ENCODE peak calls at places on chromosome 11, in nine cellular contexts. One of them, this sample, is unnamed.

GRCh38 chr11:128759597-128759996 is 65.7 kb downstream of the FLI1 start:
- DNase-seq in IMR-90: peak; percentile 90
- DNase-seq in ovary: no peak
- DNase-seq in lower leg skin: no peak
- DNase-seq in Peyer's patch: no peak
- DNase-seq in NB4: no peak
- DNase-seq in uterus: no peak
- DNase-seq in endothelial cell of umbilical vein: no peak
- DNase-seq in A549: no peak
- DNase-seq in this sample: no peak

GRCh38 chr11:86174101-86175046 is 70.2 kb upstream of the EED start:
- DNase-seq in IMR-90: peak; percentile 99
- DNase-seq in ovary: peak; percentile 53
- DNase-seq in lower leg skin: peak; percentile 87
- DNase-seq in Peyer's patch: no peak
- DNase-seq in NB4: no peak
- DNase-seq in uterus: peak; percentile 34
- DNase-seq in endothelial cell of umbilical vein: peak; percentile 100
- DNase-seq in A549: peak; percentile 67
- DNase-seq in this sample: peak; percentile 27

GRCh38 chr11:37995886-37996285 is 1397.8 kb upstream of the RAG2 start:
- DNase-seq in IMR-90: no peak
- DNase-seq in ovary: no peak
- DNase-seq in lower leg skin: no peak
- DNase-seq in Peyer's patch: no peak
- DNase-seq in NB4: no peak
- DNase-seq in uterus: no peak
- DNase-seq in endothelial cell of umbilical vein: no peak
- DNase-seq in A549: no peak
- DNase-seq in this sample: no peak

GRCh38 chr11:76574406-76574805 is 96.1 kb downstream of the LRRC32 start:
- DNase-seq in IMR-90: peak; percentile 70
- DNase-seq in ovary: no peak
- DNase-seq in lower leg skin: no peak
- DNase-seq in Peyer's patch: no peak
- DNase-seq in NB4: no peak
- DNase-seq in uterus: no peak
- DNase-seq in endothelial cell of umbilical vein: no peak
- DNase-seq in A549: no peak
- DNase-seq in this sample: no peak

GRCh38 chr11:18364495-18365047 is 29.8 kb upstream of the LDHA start:
- DNase-seq in IMR-90: no peak
- DNase-seq in ovary: no peak
- DNase-seq in lower leg skin: no peak
- DNase-seq in Peyer's patch: no peak
- DNase-seq in NB4: no peak
- DNase-seq in uterus: no peak
- DNase-seq in endothelial cell of umbilical vein: no peak
- DNase-seq in A549: no peak
- DNase-seq in this sample: no peak

GRCh38 chr11:57444362-57445074 is 15.8 kb upstream of the RTN4RL2 start:
- DNase-seq in IMR-90: no peak
- DNase-seq in ovary: no peak
- DNase-seq in lower leg skin: no peak
- DNase-seq in Peyer's patch: no peak
- DNase-seq in NB4: peak; percentile 92
- DNase-seq in uterus: no peak
- DNase-seq in endothelial cell of umbilical vein: no peak
- DNase-seq in A549: peak; percentile 93
- DNase-seq in this sample: no peak

GRCh38 chr11:33258631-33259184 is 1.5 kb downstream of the HIPK3 start:
- DNase-seq in IMR-90: peak; percentile 56
- DNase-seq in ovary: peak; percentile 73
- DNase-seq in lower leg skin: no peak
- DNase-seq in Peyer's patch: no peak
- DNase-seq in NB4: no peak
- DNase-seq in uterus: no peak
- DNase-seq in endothelial cell of umbilical vein: peak; percentile 80
- DNase-seq in A549: peak; percentile 76
- DNase-seq in this sample: peak; percentile 45

GRCh38 chr11:130315354-130315970 is 745 bp upstream of the ZBTB44 start:
- DNase-seq in IMR-90: no peak
- DNase-seq in ovary: peak; percentile 24
- DNase-seq in lower leg skin: peak; percentile 87
- DNase-seq in Peyer's patch: peak; percentile 71
- DNase-seq in NB4: peak; percentile 22
- DNase-seq in uterus: peak; percentile 28
- DNase-seq in endothelial cell of umbilical vein: no peak
- DNase-seq in A549: no peak
- DNase-seq in this sample: peak; percentile 4

GRCh38 chr11:68402355-68403031 is 58.1 kb upstream of the PPP6R3 start:
- DNase-seq in IMR-90: no peak
- DNase-seq in ovary: no peak
- DNase-seq in lower leg skin: no peak
- DNase-seq in Peyer's patch: no peak
- DNase-seq in NB4: no peak
- DNase-seq in uterus: no peak
- DNase-seq in endothelial cell of umbilical vein: no peak
- DNase-seq in A549: no peak
- DNase-seq in this sample: no peak
- TF ChIP-seq CTCF in IMR-90: no peak
- TF ChIP-seq CTCF in ovary: no peak
- TF ChIP-seq CTCF in lower leg skin: no peak
- TF ChIP-seq CTCF in Peyer's patch: no peak
- TF ChIP-seq CTCF in NB4: peak; percentile 10
- TF ChIP-seq CTCF in uterus: no peak
- TF ChIP-seq CTCF in endothelial cell of umbilical vein: no peak
- TF ChIP-seq CTCF in A549: no peak
- TF ChIP-seq CTCF in this sample: no peak

DNA sequence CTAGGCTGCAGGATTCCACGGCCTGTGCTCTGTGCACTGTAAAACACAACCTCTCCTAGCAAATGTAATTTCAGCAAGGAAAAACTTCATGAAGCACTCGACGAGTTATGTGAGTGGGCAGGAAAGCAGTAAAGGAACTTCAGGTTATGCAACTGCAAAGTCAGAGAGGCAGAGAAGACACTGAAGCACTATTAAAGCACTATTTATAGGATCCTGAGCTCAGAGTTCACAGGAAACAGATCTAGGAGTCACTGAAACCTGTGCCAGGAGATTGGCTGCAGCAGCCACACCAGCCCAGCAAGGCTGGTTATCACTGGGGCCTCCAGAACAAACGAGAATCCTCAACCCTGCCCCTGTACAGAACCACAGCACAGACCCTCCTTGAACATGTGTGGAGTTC is 2.5 kb downstream of the SMIM35 start:
- DNase-seq in IMR-90: no peak
- DNase-seq in ovary: no peak
- DNase-seq in lower leg skin: no peak
- DNase-seq in Peyer's patch: no peak
- DNase-seq in NB4: peak; percentile 95
- DNase-seq in uterus: no peak
- DNase-seq in endothelial cell of umbilical vein: no peak
- DNase-seq in A549: no peak
- DNase-seq in this sample: no peak
- TF ChIP-seq POLR2A in IMR-90: no peak
- TF ChIP-seq POLR2A in ovary: no peak
- TF ChIP-seq POLR2A in lower leg skin: no peak
- TF ChIP-seq POLR2A in Peyer's patch: peak; percentile 51
- TF ChIP-seq POLR2A in NB4: no peak
- TF ChIP-seq POLR2A in uterus: no peak
- TF ChIP-seq POLR2A in endothelial cell of umbilical vein: no peak
- TF ChIP-seq POLR2A in A549: no peak
- TF ChIP-seq POLR2A in this sample: no peak

DNA sequence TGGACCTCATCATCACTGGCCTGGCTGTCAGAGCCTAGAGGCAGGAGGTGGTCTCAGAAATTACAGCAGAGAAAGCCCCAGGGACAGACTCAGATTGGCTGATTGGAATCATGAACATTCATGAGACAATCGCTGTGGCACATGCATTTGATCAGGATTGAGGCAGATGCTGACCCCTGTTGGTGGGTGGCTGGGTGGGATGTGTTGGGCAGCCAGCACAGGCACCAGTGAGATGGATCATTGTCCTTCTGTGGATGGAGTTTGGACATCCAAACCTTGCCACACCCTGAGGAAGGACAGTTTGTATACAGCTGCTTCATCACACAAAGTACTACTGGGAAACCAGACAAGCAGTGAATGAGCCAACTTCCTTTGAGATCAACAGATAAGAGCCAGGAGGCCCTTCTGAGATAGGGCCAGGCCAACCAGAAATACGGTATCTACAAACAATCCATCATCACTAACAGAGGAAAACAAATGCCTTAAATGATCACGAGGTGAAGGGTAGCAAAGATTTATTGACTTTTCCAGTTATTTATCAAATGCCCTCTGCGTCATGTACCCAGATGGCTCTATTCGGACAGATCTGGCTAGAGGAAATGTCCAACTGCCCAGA is 17.3 kb downstream of the COMMD9 start:
- DNase-seq in IMR-90: no peak
- DNase-seq in ovary: no peak
- DNase-seq in lower leg skin: peak; percentile 70
- DNase-seq in Peyer's patch: no peak
- DNase-seq in NB4: no peak
- DNase-seq in uterus: no peak
- DNase-seq in endothelial cell of umbilical vein: no peak
- DNase-seq in A549: no peak
- DNase-seq in this sample: no peak
- TF ChIP-seq CTCF in IMR-90: no peak
- TF ChIP-seq CTCF in ovary: no peak
- TF ChIP-seq CTCF in lower leg skin: no peak
- TF ChIP-seq CTCF in Peyer's patch: no peak
- TF ChIP-seq CTCF in NB4: no peak
- TF ChIP-seq CTCF in uterus: no peak
- TF ChIP-seq CTCF in endothelial cell of umbilical vein: peak; percentile 5
- TF ChIP-seq CTCF in A549: no peak
- TF ChIP-seq CTCF in this sample: no peak

GRCh38 chr11:1574256-1575242 is 2.5 kb upstream of the DUSP8 start:
- DNase-seq in IMR-90: peak; percentile 23
- DNase-seq in ovary: peak; percentile 60
- DNase-seq in lower leg skin: no peak
- DNase-seq in Peyer's patch: peak; percentile 60
- DNase-seq in NB4: peak; percentile 77
- DNase-seq in uterus: peak; percentile 68
- DNase-seq in endothelial cell of umbilical vein: peak; percentile 40
- DNase-seq in A549: peak; percentile 73
- DNase-seq in this sample: no peak
- TF ChIP-seq POLR2A in IMR-90: no peak
- TF ChIP-seq POLR2A in ovary: no peak
- TF ChIP-seq POLR2A in lower leg skin: no peak
- TF ChIP-seq POLR2A in Peyer's patch: no peak
- TF ChIP-seq POLR2A in NB4: no peak
- TF ChIP-seq POLR2A in uterus: no peak
- TF ChIP-seq POLR2A in endothelial cell of umbilical vein: no peak
- TF ChIP-seq POLR2A in A549: no peak
- TF ChIP-seq POLR2A in this sample: no peak

GRCh38 chr11:17351510-17352176 is at the start of gene NCR3LG1:
- DNase-seq in IMR-90: peak; percentile 77
- DNase-seq in ovary: peak; percentile 88
- DNase-seq in lower leg skin: peak; percentile 93
- DNase-seq in Peyer's patch: peak; percentile 49
- DNase-seq in NB4: peak; percentile 83
- DNase-seq in uterus: peak; percentile 75
- DNase-seq in endothelial cell of umbilical vein: peak; percentile 55
- DNase-seq in A549: peak; percentile 45
- DNase-seq in this sample: peak; percentile 31

GRCh38 chr11:17352925-17353227 is 1.3 kb downstream of the NCR3LG1 start:
- DNase-seq in IMR-90: peak; percentile 34
- DNase-seq in ovary: peak; percentile 49
- DNase-seq in lower leg skin: peak; percentile 85
- DNase-seq in Peyer's patch: peak; percentile 33
- DNase-seq in NB4: peak; percentile 66
- DNase-seq in uterus: peak; percentile 25
- DNase-seq in endothelial cell of umbilical vein: no peak
- DNase-seq in A549: peak; percentile 59
- DNase-seq in this sample: peak; percentile 8

GRCh38 chr11:17350455-17351170 is 987 bp upstream of the NCR3LG1 start:
- DNase-seq in IMR-90: no peak
- DNase-seq in ovary: no peak
- DNase-seq in lower leg skin: no peak
- DNase-seq in Peyer's patch: no peak
- DNase-seq in NB4: peak; percentile 34
- DNase-seq in uterus: no peak
- DNase-seq in endothelial cell of umbilical vein: no peak
- DNase-seq in A549: no peak
- DNase-seq in this sample: no peak

GRCh38 chr11:17353228-17354021 is 1.8 kb downstream of the NCR3LG1 start:
- DNase-seq in IMR-90: peak; percentile 76
- DNase-seq in ovary: peak; percentile 73
- DNase-seq in lower leg skin: peak; percentile 93
- DNase-seq in Peyer's patch: peak; percentile 38
- DNase-seq in NB4: peak; percentile 88
- DNase-seq in uterus: peak; percentile 65
- DNase-seq in endothelial cell of umbilical vein: peak; percentile 79
- DNase-seq in A549: peak; percentile 91
- DNase-seq in this sample: no peak

DNA sequence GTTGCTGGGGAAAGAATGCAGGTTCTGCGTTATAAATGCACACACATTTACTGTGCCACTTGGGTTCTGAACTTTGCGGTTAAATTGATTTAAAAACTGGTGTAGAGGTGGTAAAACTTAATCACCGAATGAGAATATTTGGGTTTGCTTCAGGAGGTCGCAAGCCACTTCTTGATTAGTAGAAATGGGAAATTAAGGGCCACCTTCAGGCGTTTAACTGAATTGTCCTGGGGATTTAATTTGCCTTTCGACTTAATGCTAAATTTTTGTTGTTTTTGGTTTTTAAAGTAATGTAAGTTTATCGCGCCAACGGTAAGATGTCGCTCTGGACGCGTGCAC is 460 bp upstream of the NCR3LG1 start:
- DNase-seq in IMR-90: no peak
- DNase-seq in ovary: no peak
- DNase-seq in lower leg skin: no peak
- DNase-seq in Peyer's patch: no peak
- DNase-seq in NB4: no peak
- DNase-seq in uterus: no peak
- DNase-seq in endothelial cell of umbilical vein: no peak
- DNase-seq in A549: peak; percentile 16
- DNase-seq in this sample: no peak
- TF ChIP-seq CTCF in IMR-90: peak; percentile 16
- TF ChIP-seq CTCF in ovary: no peak
- TF ChIP-seq CTCF in lower leg skin: no peak
- TF ChIP-seq CTCF in Peyer's patch: no peak
- TF ChIP-seq CTCF in NB4: peak; percentile 7
- TF ChIP-seq CTCF in uterus: no peak
- TF ChIP-seq CTCF in endothelial cell of umbilical vein: no peak
- TF ChIP-seq CTCF in A549: peak; percentile 10
- TF ChIP-seq CTCF in this sample: no peak

GRCh38 chr11:9758676-9759518 is 95.0 kb downstream of the SWAP70 start:
- DNase-seq in IMR-90: peak; percentile 64
- DNase-seq in ovary: peak; percentile 81
- DNase-seq in lower leg skin: peak; percentile 96
- DNase-seq in Peyer's patch: peak; percentile 68
- DNase-seq in NB4: peak; percentile 95
- DNase-seq in uterus: peak; percentile 81
- DNase-seq in endothelial cell of umbilical vein: peak; percentile 92
- DNase-seq in A549: peak; percentile 77
- DNase-seq in this sample: peak; percentile 72
- TF ChIP-seq POLR2A in IMR-90: peak; percentile 9
- TF ChIP-seq POLR2A in ovary: no peak
- TF ChIP-seq POLR2A in lower leg skin: no peak
- TF ChIP-seq POLR2A in Peyer's patch: no peak
- TF ChIP-seq POLR2A in NB4: peak; percentile 33
- TF ChIP-seq POLR2A in uterus: no peak
- TF ChIP-seq POLR2A in endothelial cell of umbilical vein: no peak
- TF ChIP-seq POLR2A in A549: peak; percentile 22
- TF ChIP-seq POLR2A in this sample: no peak